ENCODE peak calls at places on chromosome 16, in eight cellular contexts. L is endodermal cell, O is fibroblast of pulmonary artery, Z is cardiac muscle cell, D is transverse colon, Y is neural progenitor cell, G is BJ, X is A549. K is an unnamed sample.

GRCh38 chr16:5036228-5037156 is 2.8 kb upstream of the NAGPA start:
- DNase-seq in D (no peak), O (peak; percentile 51), Z (no peak), X (no peak), Y (no peak), L (peak; percentile 81), G (no peak), K (no peak)

GRCh38 chr16:71214771-71215381 is 15.6 kb downstream of the HYDIN start:
- DNase-seq in O (peak; percentile 8), G (no peak), D (no peak), Y (no peak), X (peak; percentile 14), L (no peak), Z (peak; percentile 22), K (peak; percentile 30)

GRCh38 chr16:82024274-82024673 is 10.8 kb upstream of the HSD17B2 start:
- DNase-seq in G (no peak), L (no peak), Y (no peak), Z (no peak), D (no peak), X (no peak), O (no peak), K (no peak)

GRCh38 chr16:4111748-4112696 is 4.2 kb downstream of the ADCY9 start:
- DNase-seq in Y (no peak), O (peak; percentile 34), Z (no peak), X (no peak), L (no peak), D (peak; percentile 24), G (no peak), K (no peak)

GRCh38 chr16:4345439-4346204 is 5.5 kb downstream of the PAM16 start:
- DNase-seq in Z (no peak), L (no peak), O (no peak), D (no peak), G (no peak), X (no peak), Y (no peak), K (no peak)

GRCh38 chr16:73329363-73330306 is 281.7 kb upstream of the ZFHX3 start:
- DNase-seq in X (no peak), L (peak; percentile 80), G (no peak), Y (peak; percentile 51), Z (peak; percentile 75), O (no peak), D (peak; percentile 10), K (no peak)

GRCh38 chr16:4003166-4003565 is 113.1 kb downstream of the ADCY9 start:
- DNase-seq in Z (no peak), G (no peak), L (no peak), O (no peak), D (no peak), Y (no peak), X (no peak), K (no peak)

GRCh38 chr16:588639-588888 is 1.3 kb upstream of the RAB40C start:
- DNase-seq in L (peak; percentile 81), Z (peak; percentile 77), X (peak; percentile 67), O (peak; percentile 69), D (peak; percentile 64), G (no peak), Y (peak; percentile 81), K (peak; percentile 66)

GRCh38 chr16:70553645-70554044 is 30.0 kb downstream of the SF3B3 start:
- DNase-seq in D (no peak), Y (no peak), X (no peak), O (peak; percentile 79), G (peak; percentile 92), L (no peak), Z (no peak), K (peak; percentile 44)

GRCh38 chr16:27762441-27762840 is 212.5 kb downstream of the KATNIP start:
- DNase-seq in O (peak; percentile 44), Z (no peak), X (no peak), D (no peak), Y (no peak), L (no peak), G (no peak), K (no peak)

GRCh38 chr16:65618335-65618734 is 496.5 kb upstream of the CDH11 start:
- DNase-seq in L (no peak), G (no peak), X (no peak), D (no peak), O (no peak), Y (no peak), Z (no peak), K (no peak)

GRCh38 chr16:57743458-57743857 is 7.9 kb downstream of the KATNB1 start:
- DNase-seq in O (no peak), G (no peak), Y (no peak), X (no peak), L (no peak), D (no peak), Z (no peak), K (no peak)

GRCh38 chr16:59601452-59601851 is 867.3 kb upstream of the GOT2 start:
- DNase-seq in X (no peak), D (no peak), L (no peak), G (no peak), O (peak; percentile 12), Y (no peak), Z (no peak), K (no peak)

GRCh38 chr16:57540906-57541753 is 1.3 kb upstream of the ADGRG5 start:
- DNase-seq in L (peak; percentile 44), Y (no peak), Z (no peak), X (no peak), D (no peak), G (no peak), O (no peak), K (peak; percentile 82)

GRCh38 chr16:19705843-19706242 is 12.2 kb downstream of the KNOP1 start:
- DNase-seq in O (no peak), Y (no peak), G (no peak), D (no peak), Z (no peak), X (no peak), L (no peak), K (no peak)

GRCh38 chr16:66547101-66547989 is 2.6 kb downstream of the TK2 start:
- DNase-seq in Z (no peak), X (no peak), G (no peak), O (no peak), D (no peak), Y (no peak), L (no peak), K (no peak)

GRCh38 chr16:11327277-11328171 is 17.7 kb upstream of the RMI2 start:
- DNase-seq in D (peak; percentile 53), O (no peak), Y (no peak), G (no peak), X (no peak), Z (no peak), L (peak; percentile 51), K (no peak)

GRCh38 chr16:49281843-49282642 is 405 bp upstream of the CBLN1 start:
- DNase-seq in L (peak; percentile 96), O (peak; percentile 55), G (no peak), X (peak; percentile 85), D (peak; percentile 91), Y (peak; percentile 99), Z (peak; percentile 98), K (peak; percentile 82)

GRCh38 chr16:89722392-89723278 is 1.3 kb downstream of the ZNF276 start:
- DNase-seq in G (no peak), Z (no peak), L (peak; percentile 78), O (peak; percentile 52), D (peak; percentile 93), Y (peak; percentile 43), X (peak; percentile 78), K (peak; percentile 85)

GRCh38 chr16:66359811-66360608 is 6.5 kb upstream of the CDH5 start:
- DNase-seq in O (peak; percentile 82), Z (no peak), L (no peak), G (no peak), Y (no peak), X (no peak), D (no peak), K (peak; percentile 20)

DNA sequence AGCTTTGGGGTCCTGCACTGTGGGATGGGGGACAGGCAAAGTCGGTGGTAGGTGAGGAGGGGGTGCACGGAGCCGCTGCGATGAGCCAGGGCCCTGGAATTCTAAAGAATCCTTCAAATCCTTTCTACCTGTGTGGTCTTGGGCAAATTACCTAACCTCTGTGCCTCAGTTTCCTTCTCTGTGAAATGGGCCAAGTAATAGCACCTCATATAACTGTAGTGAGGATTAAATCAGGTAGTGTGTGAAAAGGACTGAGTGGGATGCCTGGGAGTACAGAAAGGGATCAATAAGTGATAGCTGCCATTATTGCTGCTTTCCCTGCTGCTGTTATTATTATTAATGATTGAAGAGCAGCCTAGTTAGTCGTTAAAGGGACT is 929 bp downstream of the SCNN1G start:
- DNase-seq in G (no peak), O (no peak), L (peak; percentile 45), Z (no peak), Y (no peak), X (no peak), D (no peak), K (no peak)
- H3K4me3 ChIP-seq in G (no peak overlapping the region), O (no peak overlapping the region), L (no peak overlapping the region), Z (no peak overlapping the region), Y (no peak overlapping the region), X (peak overlapping the region; percentile 44), D (no peak overlapping the region), K (peak overlapping the region; percentile 49)

DNA sequence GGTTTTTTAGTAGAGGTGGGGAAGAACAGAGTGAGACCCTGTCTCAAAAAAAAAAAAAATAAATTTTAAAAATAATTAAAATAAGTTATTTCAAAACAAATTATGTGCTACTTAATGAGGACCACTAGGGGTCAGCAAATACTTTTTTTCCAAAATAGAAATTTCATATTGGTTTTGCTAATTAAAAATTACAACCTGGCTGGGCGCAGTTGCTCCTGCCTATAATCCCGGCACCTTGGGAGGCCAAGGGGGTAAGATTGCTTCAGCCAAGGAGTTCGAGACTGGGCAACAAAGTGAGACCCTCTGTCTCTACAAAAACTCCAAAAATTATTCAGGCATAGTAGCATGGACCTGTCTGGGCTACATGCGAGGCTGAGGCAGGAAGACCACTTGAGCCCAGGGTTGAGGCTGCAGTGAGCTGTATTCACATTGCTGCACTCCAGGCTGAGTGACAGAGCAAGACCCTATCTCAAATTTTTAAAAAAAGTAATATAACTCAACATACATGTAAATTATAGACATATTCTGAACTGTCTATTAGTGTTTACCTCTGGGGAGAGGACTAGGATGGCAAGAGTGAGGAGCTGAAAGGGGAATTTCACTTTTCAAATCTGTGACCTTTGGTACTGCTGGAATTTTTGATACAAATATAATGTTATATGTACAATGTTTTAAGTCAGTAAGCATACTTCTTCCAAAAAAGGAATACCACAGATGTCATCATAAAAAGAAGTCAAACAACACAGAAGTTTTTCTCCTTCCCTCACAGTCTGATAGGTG is 8.1 kb downstream of the MEIOB start:
- DNase-seq in Z (peak; percentile 44), O (peak; percentile 66), D (no peak), Y (peak; percentile 38), X (peak; percentile 44), G (no peak), L (no peak), K (peak; percentile 51)
- TF ChIP-seq CTCF in Z (peak; percentile 50), O (peak; percentile 52), D (peak; percentile 62), Y (peak; percentile 75), X (peak; percentile 84), G (peak; percentile 55), L (peak; percentile 78), K (peak; percentile 46)

DNA sequence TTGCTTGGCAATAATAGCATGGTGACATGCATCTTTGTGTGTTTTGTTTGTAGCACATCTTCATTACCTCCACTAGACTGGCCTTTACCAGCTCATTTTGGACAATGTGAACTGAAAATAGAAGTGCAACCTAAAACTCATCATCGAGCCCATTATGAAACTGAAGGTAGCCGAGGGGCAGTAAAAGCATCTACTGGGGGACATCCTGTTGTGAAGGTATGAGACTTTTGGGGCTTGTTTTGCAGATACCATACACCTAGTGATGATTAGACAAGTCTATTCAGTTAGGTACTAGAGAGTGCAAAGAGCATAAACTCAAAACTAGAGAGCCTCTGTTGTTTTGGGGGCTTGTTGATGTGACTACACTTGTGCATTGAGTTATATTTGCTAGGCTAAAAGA is 41.2 kb downstream of the NFATC3 start:
- DNase-seq in Z (no peak), L (no peak), G (no peak), X (no peak), O (no peak), Y (no peak), D (no peak), K (no peak)
- H3K4me3 ChIP-seq in Z (no peak overlapping the region), L (no peak overlapping the region), G (no peak overlapping the region), X (no peak overlapping the region), O (no peak overlapping the region), Y (no peak overlapping the region), D (no peak overlapping the region), K (no peak overlapping the region)

GRCh38 chr16:21277927-21278706 is at the start of gene CRYM:
- DNase-seq in O (peak; percentile 26), Y (peak; percentile 88), X (peak; percentile 52), D (peak; percentile 80), G (no peak), L (peak; percentile 92), Z (peak; percentile 72), K (peak; percentile 52)
- TF ChIP-seq CTCF in O (peak; percentile 63), Y (peak; percentile 87), X (peak; percentile 87), D (peak; percentile 87), G (peak; percentile 90), L (peak; percentile 99), Z (peak; percentile 78), K (peak; percentile 67)